ENCODE peak calls at places on chromosomes 16 and 17, in seven cellular contexts. I is A549, N is stomach, V is body of pancreas, X is K562, Q is adrenal gland, T is uterus. M is an unnamed sample.

GRCh38 chr17:3935825-3936355 is 19.6 kb upstream of the P2RX1 start:
- DNase-seq in I (no peak), X (no peak), Q (peak; percentile 84), N (no peak), V (no peak), T (no peak), M (no peak)

GRCh38 chr16:73713817-73714495 is 582.7 kb upstream of the PSMD7 start:
- DNase-seq in Q (peak; percentile 62), V (peak; percentile 14), N (no peak), T (no peak), X (peak; percentile 42), I (peak; percentile 9), M (peak; percentile 19)

GRCh38 chr17:80950466-80951120 is 41.0 kb upstream of the CHMP6 start:
- DNase-seq in Q (peak; percentile 3), X (no peak), T (no peak), I (no peak), N (no peak), V (peak; percentile 2), M (no peak)

GRCh38 chr17:68565656-68566055 is 35.5 kb downstream of the FAM20A start:
- DNase-seq in T (no peak), X (no peak), Q (no peak), V (no peak), N (no peak), I (no peak), M (no peak)

GRCh38 chr17:42647778-42648177 is 11.3 kb upstream of the TUBG2 start:
- DNase-seq in N (no peak), T (no peak), V (no peak), X (no peak), Q (no peak), I (no peak), M (no peak)

GRCh38 chr17:67624886-67625656 is 92.7 kb upstream of the NOL11 start:
- DNase-seq in X (no peak), Q (no peak), I (no peak), N (no peak), V (peak; percentile 23), T (no peak), M (no peak)

GRCh38 chr17:13337171-13337570 is 264.6 kb downstream of the HS3ST3A1 start:
- DNase-seq in V (no peak), Q (no peak), T (no peak), I (no peak), N (no peak), X (no peak), M (no peak)

GRCh38 chr16:23371368-23371767 is 69.3 kb downstream of the SCNN1B start:
- DNase-seq in X (no peak), N (no peak), V (no peak), I (no peak), T (no peak), Q (no peak), M (no peak)

GRCh38 chr17:63476494-63476856 is 386 bp upstream of the ACE start:
- DNase-seq in Q (no peak), N (no peak), I (no peak), V (peak; percentile 30), X (peak; percentile 84), T (no peak), M (no peak)

GRCh38 chr17:34456121-34456520 is 93.1 kb upstream of the CCL1 start:
- DNase-seq in X (no peak), N (no peak), I (no peak), V (no peak), Q (no peak), T (no peak), M (no peak)

GRCh38 chr17:40090234-40091111 is 9.9 kb downstream of the NR1D1 start:
- DNase-seq in I (no peak), Q (no peak), V (no peak), N (no peak), X (no peak), T (peak; percentile 72), M (no peak)

GRCh38 chr17:71118039-71118438 is 948.7 kb downstream of the KCNJ2 start:
- DNase-seq in Q (no peak), I (peak; percentile 14), V (peak; percentile 39), N (no peak), T (no peak), X (no peak), M (no peak)

GRCh38 chr16:4426021-4426684 is 485 bp downstream of the DNAJA3 start:
- DNase-seq in I (peak; percentile 18), V (no peak), T (no peak), Q (no peak), X (no peak), N (no peak), M (no peak)

DNA sequence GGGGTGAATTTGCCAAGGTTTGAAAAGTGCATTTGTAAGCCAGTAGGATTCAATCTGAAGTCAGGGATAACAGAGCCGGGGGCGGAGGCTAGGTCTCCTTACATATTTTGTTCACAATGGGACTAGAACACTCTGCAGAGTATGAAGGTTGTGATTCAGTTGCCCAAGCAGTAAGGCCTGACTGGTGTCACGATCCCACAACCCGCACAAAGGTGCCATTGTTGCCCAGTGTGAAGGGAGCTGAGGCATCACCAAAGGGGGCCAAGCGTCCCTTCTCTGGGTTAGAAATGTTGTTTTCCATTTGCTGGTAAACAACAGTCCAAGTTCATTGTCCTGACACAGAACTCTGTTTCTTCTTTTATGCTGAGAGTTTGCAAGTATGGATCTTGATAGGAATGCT is 471.8 kb downstream of the MAF start:
- DNase-seq in I (no peak), Q (no peak), V (no peak), T (no peak), X (no peak), N (no peak), M (no peak)
- TF ChIP-seq CTCF in I (no peak), Q (no peak), V (no peak), T (no peak), X (no peak), N (no peak), M (no peak)

GRCh38 chr16:66903544-66904427 is 14.9 kb downstream of the CDH16 start:
- DNase-seq in X (no peak), N (peak; percentile 50), Q (no peak), T (no peak), V (no peak), I (peak; percentile 2), M (no peak)

GRCh38 chr16:66906916-66907836 is 11.5 kb downstream of the CDH16 start:
- DNase-seq in T (no peak), N (no peak), V (no peak), X (no peak), Q (no peak), I (no peak), M (no peak)

GRCh38 chr16:66904846-66905632 is 13.6 kb downstream of the CDH16 start:
- DNase-seq in Q (no peak), T (no peak), V (no peak), X (no peak), I (no peak), N (peak; percentile 37), M (no peak)

GRCh38 chr16:66904428-66904845 is 14.2 kb downstream of the CDH16 start:
- DNase-seq in V (no peak), X (no peak), I (no peak), T (no peak), Q (no peak), N (no peak), M (no peak)

GRCh38 chr16:66905633-66906539 is 12.8 kb downstream of the CDH16 start:
- DNase-seq in X (peak; percentile 92), T (no peak), Q (no peak), N (peak; percentile 86), I (no peak), V (peak; percentile 71), M (no peak)
- TF ChIP-seq POLR2A in X (no peak), T (no peak), Q (no peak), N (no peak), I (no peak), V (no peak), M (no peak)

GRCh38 chr16:57828272-57829161 is 26.2 kb upstream of the KIFC3 start:
- DNase-seq in X (peak; percentile 54), N (no peak), T (no peak), V (no peak), I (no peak), Q (no peak), M (no peak)

GRCh38 chr16:57825298-57826039 is 23.2 kb upstream of the KIFC3 start:
- DNase-seq in T (no peak), X (no peak), Q (no peak), N (no peak), V (no peak), I (no peak), M (no peak)

GRCh38 chr16:57824880-57825279 is 22.6 kb upstream of the KIFC3 start:
- DNase-seq in X (no peak), V (no peak), N (no peak), Q (no peak), I (no peak), T (no peak), M (no peak)

GRCh38 chr16:57826040-57826434 is 23.7 kb upstream of the KIFC3 start:
- DNase-seq in X (no peak), N (no peak), I (no peak), V (no peak), Q (no peak), T (no peak), M (no peak)

DNA sequence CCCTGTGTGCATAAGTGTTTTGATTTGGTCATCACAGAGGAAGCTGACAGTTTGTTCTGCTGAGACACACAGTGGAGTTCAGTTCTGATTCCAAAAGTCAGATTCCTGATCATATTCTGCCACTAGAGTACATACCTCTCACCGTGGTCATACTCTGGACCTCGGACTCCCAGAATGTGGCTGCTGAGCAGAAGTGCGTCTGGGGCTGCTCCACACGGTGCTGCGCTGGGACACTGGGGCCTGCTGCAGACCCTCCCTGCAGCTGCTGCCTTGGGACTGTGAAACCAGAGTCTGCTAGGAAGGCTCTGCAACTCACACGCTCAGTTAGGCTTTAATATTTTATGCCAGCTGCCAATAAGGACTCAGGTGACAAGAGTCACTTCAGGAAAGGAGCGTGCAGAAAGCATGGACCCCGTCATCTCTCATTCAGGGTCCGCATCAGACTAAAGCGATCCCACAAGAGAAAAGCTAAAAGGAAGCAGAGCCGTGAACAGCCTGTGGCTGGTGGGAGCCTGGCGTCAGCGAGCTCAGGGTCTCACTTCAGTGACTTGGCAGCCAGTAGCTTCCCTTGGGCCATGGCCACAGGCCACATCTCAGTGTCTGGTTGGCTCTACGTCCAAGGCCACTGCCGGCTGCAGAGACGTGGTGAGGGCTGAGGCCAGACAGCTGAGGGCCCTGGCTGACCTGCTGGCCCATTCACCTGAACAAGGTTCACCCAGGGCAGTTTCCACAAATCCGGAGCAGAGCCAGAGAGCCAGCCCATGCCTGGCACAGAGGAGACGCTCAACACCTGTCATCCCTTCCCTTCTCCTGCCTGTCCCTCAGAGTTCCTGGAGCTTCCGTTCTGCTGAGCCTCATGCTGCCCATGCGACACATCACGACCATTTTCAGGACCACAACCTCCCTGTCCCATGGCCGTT is 24.7 kb upstream of the KIFC3 start:
- DNase-seq in T (no peak), Q (peak; percentile 66), N (no peak), X (no peak), V (peak; percentile 80), I (no peak), M (no peak)
- H3K4me1 ChIP-seq in T (no peaks in the 10 kb centered on the region), Q (peaks cover 17% of the 10 kb centered on the region), N (no peaks in the 10 kb centered on the region), X (no peaks in the 10 kb centered on the region), V (peaks cover 70% of the 10 kb centered on the region), I (peaks cover 62% of the 10 kb centered on the region), M (peaks cover 3% of the 10 kb centered on the region)

GRCh38 chr17:44754276-44754675 is 4.5 kb upstream of the ADAM11 start:
- DNase-seq in N (no peak), Q (no peak), X (no peak), I (no peak), V (no peak), T (no peak), M (no peak)
- TF ChIP-seq CTCF in N (no peak), Q (no peak), X (no peak), I (no peak), V (no peak), T (no peak), M (no peak)

GRCh38 chr17:74768069-74768762 is 7.9 kb downstream of the NAT9 start:
- DNase-seq in I (no peak), T (no peak), N (peak; percentile 89), V (peak; percentile 97), X (no peak), Q (peak; percentile 98), M (no peak)
- TF ChIP-seq POLR2A in I (no peak), T (no peak), N (no peak), V (peak; percentile 36), X (no peak), Q (no peak), M (no peak)